ENCODE peak calls at places on chromosome 4, in ten cellular contexts. Z is NCI-H2029; Y is germinal center; A is NCI-H1417; C is NCI-H748 treated with DMSO at 0.1 percent for 48 hours; J is ELR; B is left ventricle myocardium superior; L is B cell; X is GM06990; P is activated CD4-positive, CD25-positive, alpha-beta regulatory T cell. V is an unnamed sample.

GRCh38 chr4:169627307-169627706 is 6.9 kb downstream of the CLCN3 start:
- DNase-seq in Z (no peak), Y (no peak), A (no peak), C (no peak), J (no peak), B (no peak), L (no peak), X (no peak), P (no peak), V (no peak)

GRCh38 chr4:76373919-76374552 is 46.9 kb downstream of the CCDC158 start:
- DNase-seq in Z (no peak), Y (no peak), A (no peak), C (no peak), J (peak), B (no peak), L (no peak), X (no peak), P (no peak), V (no peak)

GRCh38 chr4:109977854-109978501 is 65.3 kb downstream of the EGF start:
- DNase-seq in Z (peak), Y (no peak), A (no peak), C (peak), J (peak), B (no peak), L (peak), X (no peak), P (no peak), V (no peak)

GRCh38 chr4:20292739-20293138 is 41.0 kb downstream of the SLIT2 start:
- DNase-seq in Z (no peak), Y (no peak), A (no peak), C (no peak), J (no peak), B (no peak), L (no peak), X (no peak), P (no peak), V (no peak)

GRCh38 chr4:85725727-85726170 is 250.8 kb downstream of the ARHGAP24 start:
- DNase-seq in Z (no peak), Y (peak), A (no peak), C (no peak), J (no peak), B (peak), L (peak), X (peak), P (no peak), V (no peak)

GRCh38 chr4:100162027-100162685 is 28.1 kb downstream of the DDIT4L start:
- DNase-seq in Z (no peak), Y (no peak), A (no peak), C (no peak), J (no peak), B (no peak), L (no peak), X (peak), P (no peak), V (no peak)

GRCh38 chr4:7190668-7191545 is 1.4 kb upstream of the SORCS2 start:
- DNase-seq in Z (no peak), Y (no peak), A (no peak), C (no peak), J (no peak), B (no peak), L (no peak), X (no peak), P (no peak), V (no peak)

GRCh38 chr4:154018659-154019058 is 229.8 kb upstream of the SFRP2 start:
- DNase-seq in Z (no peak), Y (no peak), A (no peak), C (no peak), J (no peak), B (no peak), L (no peak), X (no peak), P (no peak), V (no peak)

GRCh38 chr4:88255111-88255510 is 29.2 kb downstream of the PPM1K start:
- DNase-seq in Z (no peak), Y (no peak), A (no peak), C (no peak), J (no peak), B (no peak), L (no peak), X (no peak), P (no peak), V (no peak)